ENCODE peak calls at places on chromosomes 4 and X, in six cellular contexts. D is bronchial epithelial cell, Y is HCT116, O is coronary artery, R is foreskin fibroblast, H is astrocyte of the spinal cord. G is an unnamed sample.

GRCh38 chrX:155577682-155578081 is 35.1 kb downstream of the TMLHE start:
- DNase-seq in O (no peak), R (no peak), Y (no peak), H (no peak), D (no peak), G (no peak)

GRCh38 chr4:5863461-5864113 is 29.3 kb downstream of the CRMP1 start:
- DNase-seq in H (peak), R (peak), Y (peak), D (peak), O (no peak), G (peak)

GRCh38 chr4:25813705-25814104 is 49.1 kb downstream of the SEL1L3 start:
- DNase-seq in O (no peak), Y (no peak), H (peak), D (peak), R (peak), G (no peak)

GRCh38 chr4:89661490-89661889 is 175.5 kb downstream of the SNCA start:
- DNase-seq in H (peak), R (peak), O (no peak), D (peak), Y (no peak), G (no peak)

GRCh38 chr4:173171098-173171497 is 2.5 kb downstream of the GALNT7 start:
- DNase-seq in D (peak), R (peak), Y (no peak), O (no peak), H (peak), G (no peak)

GRCh38 chr4:187499961-187500360 is 495.6 kb upstream of the ZFP42 start:
- DNase-seq in H (no peak), Y (no peak), D (peak), O (no peak), R (no peak), G (no peak)

GRCh38 chrX:106247162-106247561 is 79.1 kb downstream of the PWWP3B start:
- DNase-seq in R (peak), H (peak), D (peak), O (no peak), Y (peak), G (no peak)

GRCh38 chrX:134737061-134737460 is 78.8 kb upstream of the PLAC1 start:
- DNase-seq in H (no peak), Y (no peak), D (no peak), R (peak), O (no peak), G (no peak)

GRCh38 chr4:154467886-154468285 is 23.7 kb downstream of the DCHS2 start:
- DNase-seq in R (peak), H (no peak), Y (no peak), D (peak), O (no peak), G (no peak)

GRCh38 chr4:52197351-52197750 is 146.2 kb downstream of the SPATA18 start:
- DNase-seq in H (no peak), O (no peak), R (peak), Y (no peak), D (no peak), G (no peak)

GRCh38 chr4:125639182-125639621 is 324.4 kb downstream of the FAT4 start:
- DNase-seq in H (peak), Y (no peak), D (no peak), R (peak), O (no peak), G (no peak)

GRCh38 chr4:25524616-25525146 is 131.0 kb upstream of the SLC34A2 start:
- DNase-seq in Y (no peak), R (no peak), H (no peak), D (no peak), O (no peak), G (no peak)

GRCh38 chr4:10115657-10116624 is 658 bp downstream of the WDR1 start:
- DNase-seq in O (no peak), H (peak), D (peak), R (peak), Y (peak), G (no peak)

GRCh38 chr4:179595671-179596410 is 2153.6 kb upstream of the AGA start:
- DNase-seq in O (no peak), D (peak), H (peak), R (peak), Y (peak), G (no peak)

GRCh38 chr4:46992338-46992737 is 1.0 kb downstream of the GABRA4 start:
- DNase-seq in O (no peak), D (no peak), H (no peak), Y (no peak), R (no peak), G (no peak)

GRCh38 chr4:10461850-10462400 is 4.7 kb upstream of the ZNF518B start:
- DNase-seq in O (no peak), D (no peak), H (no peak), R (no peak), Y (no peak), G (no peak)

GRCh38 chr4:185811509-185812364 is at the start of gene SORBS2:
- DNase-seq in Y (no peak), R (peak), D (peak), H (peak), O (no peak), G (no peak)

GRCh38 chrX:107675823-107676555 is 47.7 kb downstream of the PRPS1 start:
- DNase-seq in D (no peak), H (peak), R (peak), O (peak), Y (no peak), G (no peak)

GRCh38 chr4:143016171-143016570 is 168.5 kb upstream of the USP38 start:
- DNase-seq in D (peak), Y (no peak), R (no peak), O (no peak), H (no peak), G (no peak)

GRCh38 chr4:189090174-189090814 is 850.4 kb upstream of the FRG1 start:
- DNase-seq in Y (peak), H (no peak), R (peak), O (no peak), D (peak), G (no peak)

GRCh38 chr4:140012688-140013087 is 141.3 kb downstream of the MAML3 start:
- DNase-seq in O (no peak), R (peak), H (peak), Y (peak), D (peak), G (peak)

GRCh38 chrX:84634201-84634782 is 132.0 kb upstream of the HDX start:
- DNase-seq in Y (no peak), H (no peak), O (no peak), R (no peak), D (no peak), G (no peak)

GRCh38 chr4:159764343-159764952 is 661.6 kb downstream of the RAPGEF2 start:
- DNase-seq in Y (peak), O (no peak), R (no peak), D (peak), H (peak), G (peak)

GRCh38 chr4:142278171-142278570 is 567.9 kb downstream of the INPP4B start:
- DNase-seq in H (peak), Y (no peak), O (no peak), R (peak), D (no peak), G (no peak)

DNA sequence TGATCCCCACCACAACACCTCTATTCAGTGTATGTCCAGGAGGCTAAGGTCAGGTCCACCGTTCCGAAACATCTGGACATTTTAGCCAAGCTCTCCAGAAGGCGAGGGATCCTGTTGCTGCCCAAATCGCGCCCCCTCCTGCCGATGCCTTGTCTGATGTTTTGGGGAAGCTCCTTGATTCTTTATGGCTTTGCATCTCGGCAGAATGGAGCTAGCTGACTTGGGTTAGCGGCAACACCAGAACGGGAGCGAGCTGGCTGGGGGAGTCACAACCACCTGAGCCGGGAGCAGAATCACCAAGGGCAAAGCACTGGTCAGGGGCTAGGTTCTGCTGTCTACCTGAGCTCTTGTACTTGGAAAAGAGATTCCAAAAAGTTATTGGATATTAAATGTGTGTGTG is 6.5 kb upstream of the POU3F4 start:
- DNase-seq in H (no peak), D (no peak), O (no peak), R (no peak), Y (no peak), G (no peak)
- TF ChIP-seq CTCF in H (no peak), D (no peak), O (no peak), R (no peak), Y (no peak), G (no peak)

GRCh38 chr4:165359501-165359900 is 19.3 kb upstream of the CPE start:
- DNase-seq in O (no peak), H (no peak), Y (no peak), R (peak), D (peak), G (no peak)
- H3K4me3 ChIP-seq in O (no peak), H (no peak), Y (no peak), R (no peak), D (no peak), G (no peak)

GRCh38 chrX:118183606-118184005 is 67.0 kb upstream of the KLHL13 start:
- DNase-seq in H (no peak), D (no peak), R (no peak), O (no peak), Y (no peak), G (no peak)
- TF ChIP-seq CTCF in H (no peak), D (no peak), R (no peak), O (no peak), Y (peak), G (no peak)

GRCh38 chrX:54481751-54482150 is 14.3 kb downstream of the FGD1 start:
- DNase-seq in O (no peak), Y (no peak), H (no peak), R (no peak), D (no peak), G (no peak)

GRCh38 chrX:54484666-54485065 is 11.4 kb downstream of the FGD1 start:
- DNase-seq in H (no peak), R (peak), Y (no peak), O (no peak), D (no peak), G (no peak)

GRCh38 chrX:54479471-54480122 is 16.4 kb downstream of the FGD1 start:
- DNase-seq in R (peak), Y (no peak), D (no peak), H (no peak), O (no peak), G (no peak)

GRCh38 chrX:54483946-54484345 is 12.1 kb downstream of the FGD1 start:
- DNase-seq in O (no peak), R (peak), Y (no peak), H (no peak), D (no peak), G (no peak)

DNA sequence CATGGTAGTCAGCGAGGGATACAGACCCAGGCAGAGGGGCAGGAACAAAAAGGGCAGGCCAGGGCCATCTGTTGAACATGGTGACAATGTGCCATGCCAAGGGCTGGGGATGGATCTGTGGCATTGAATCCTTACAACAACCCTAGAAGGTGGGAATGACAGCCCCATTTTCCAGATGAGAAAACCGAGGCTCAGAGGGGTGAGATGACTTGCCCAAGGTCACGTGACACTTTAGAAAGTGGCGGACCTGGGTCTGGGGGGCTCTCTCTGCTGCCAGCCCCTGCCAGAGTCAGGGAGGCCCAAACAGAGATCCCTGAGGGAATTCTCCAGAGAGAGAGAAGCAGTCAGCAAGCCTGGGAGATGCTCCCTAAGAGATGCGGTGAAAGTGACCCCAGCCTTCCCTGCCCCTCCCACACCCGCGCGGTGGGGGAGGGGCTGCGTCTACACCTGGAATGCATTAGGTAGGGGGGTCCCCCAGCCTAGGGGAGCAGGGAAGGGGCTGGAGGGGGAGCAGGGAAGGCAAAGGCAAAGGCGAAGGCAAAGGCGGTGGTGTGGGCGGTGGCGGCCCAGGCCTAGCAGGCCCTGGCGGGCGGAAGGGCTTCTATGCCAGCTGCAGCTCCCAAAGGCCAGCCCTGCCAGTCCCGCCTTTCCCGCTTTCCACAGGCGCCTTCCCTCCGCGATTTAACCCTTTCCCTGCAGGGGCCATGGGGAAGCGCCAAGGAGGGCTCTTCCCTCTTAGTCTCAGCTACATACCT is 13.0 kb downstream of the FGD1 start:
- DNase-seq in D (no peak), R (peak), O (no peak), H (no peak), Y (no peak), G (no peak)
- H3K4me3 ChIP-seq in D (no peak), R (no peak), O (peak), H (no peak), Y (no peak), G (no peak)

GRCh38 chr4:117702353-117702752 is 331.9 kb upstream of the NDST3 start:
- DNase-seq in H (no peak), Y (no peak), D (no peak), O (no peak), R (no peak), G (no peak)

GRCh38 chr4:117699595-117699994 is 334.7 kb upstream of the NDST3 start:
- DNase-seq in O (no peak), Y (no peak), R (no peak), H (no peak), D (no peak), G (no peak)

DNA sequence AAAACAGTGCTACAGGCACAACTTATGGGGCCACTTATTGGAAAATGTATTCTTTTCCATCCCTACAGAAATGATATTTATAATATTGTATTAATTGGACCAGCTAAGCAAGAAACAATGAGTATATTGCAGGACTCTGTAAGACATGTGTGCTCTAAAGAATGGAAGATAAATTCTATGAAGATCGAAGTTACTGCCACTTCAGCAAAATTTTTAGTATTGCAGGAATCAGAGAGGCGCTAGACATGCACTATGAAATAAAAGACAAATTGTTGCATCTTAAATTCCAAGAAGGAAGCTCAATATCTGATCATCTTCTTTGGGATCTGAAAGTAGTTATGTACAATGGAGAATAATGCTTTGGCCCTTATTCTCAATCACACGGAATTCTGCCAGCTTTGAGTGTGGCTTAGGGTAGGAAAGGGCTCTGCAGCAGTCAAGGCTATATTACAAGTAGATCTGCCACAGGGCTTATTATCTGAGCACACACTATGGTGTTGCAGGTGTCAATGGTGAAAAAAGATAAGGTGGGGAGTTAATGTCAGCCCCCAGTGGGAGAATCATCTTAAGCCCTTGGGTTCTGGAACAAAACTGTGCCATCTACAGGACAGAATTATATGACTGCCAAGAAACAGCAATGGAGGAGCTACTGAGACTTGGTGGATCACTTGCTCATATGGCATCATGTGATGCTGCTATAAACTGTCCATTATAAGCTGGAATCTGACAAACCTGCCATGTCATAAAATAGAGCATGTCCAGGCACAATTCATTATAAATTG is 334.0 kb upstream of the NDST3 start:
- DNase-seq in Y (peak), D (peak), O (no peak), H (no peak), R (no peak), G (no peak)
- TF ChIP-seq CTCF in Y (peak), D (no peak), O (no peak), H (no peak), R (no peak), G (no peak)

GRCh38 chrX:104253567-104254441 is 929 bp downstream of the ESX1 start:
- DNase-seq in R (no peak), Y (no peak), O (no peak), D (no peak), H (no peak), G (no peak)
- H3K4me3 ChIP-seq in R (no peak), Y (no peak), O (peak), D (no peak), H (peak), G (no peak)

GRCh38 chrX:13094374-13094773 is 50.0 kb upstream of the FAM9C start:
- DNase-seq in Y (no peak), R (no peak), D (no peak), H (no peak), O (no peak), G (no peak)

GRCh38 chrX:13090261-13091110 is 46.1 kb upstream of the FAM9C start:
- DNase-seq in H (no peak), O (no peak), Y (no peak), R (peak), D (no peak), G (no peak)

GRCh38 chrX:13093489-13094140 is 49.2 kb upstream of the FAM9C start:
- DNase-seq in R (no peak), H (no peak), D (no peak), O (no peak), Y (no peak), G (no peak)

GRCh38 chrX:13091111-13091765 is 46.8 kb upstream of the FAM9C start:
- DNase-seq in Y (no peak), H (no peak), O (no peak), R (no peak), D (no peak), G (no peak)

GRCh38 chrX:13092455-13092941 is 48.1 kb upstream of the FAM9C start:
- DNase-seq in H (no peak), O (no peak), R (no peak), Y (no peak), D (no peak), G (no peak)
- TF ChIP-seq CTCF in H (no peak), O (no peak), R (no peak), Y (no peak), D (no peak), G (no peak)

GRCh38 chr4:108008721-108009120 is 19.0 kb downstream of the HADH start:
- DNase-seq in H (no peak), R (peak), D (peak), Y (no peak), O (no peak), G (no peak)

GRCh38 chr4:108010167-108010566 is 20.5 kb downstream of the HADH start:
- DNase-seq in R (peak), Y (no peak), H (peak), O (no peak), D (peak), G (peak)

GRCh38 chr4:108004646-108005045 is 15.0 kb downstream of the HADH start:
- DNase-seq in H (no peak), Y (no peak), D (no peak), R (no peak), O (no peak), G (no peak)

GRCh38 chr4:108006361-108006760 is 16.7 kb downstream of the HADH start:
- DNase-seq in O (no peak), Y (no peak), R (no peak), H (no peak), D (no peak), G (no peak)

DNA sequence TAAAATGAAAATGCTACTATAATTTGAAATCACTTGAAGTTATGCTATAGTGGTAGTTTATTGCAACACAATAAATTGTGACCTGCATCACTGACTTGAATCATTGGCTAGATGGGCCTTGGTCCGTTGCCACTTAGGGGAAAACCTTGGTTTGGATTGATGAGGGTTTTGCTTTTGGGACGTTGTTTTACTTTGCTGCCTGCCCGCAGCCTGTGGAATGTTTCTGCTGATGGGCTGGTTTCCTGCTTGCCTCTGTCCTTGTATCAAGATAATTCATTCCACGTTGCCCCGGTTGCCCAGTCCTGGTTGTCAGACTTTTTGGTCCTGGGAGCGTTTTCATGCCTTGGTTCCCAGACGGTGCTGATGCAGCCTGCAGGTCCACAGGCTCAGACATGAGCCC is 18.3 kb downstream of the HADH start:
- DNase-seq in D (no peak), Y (no peak), H (no peak), O (no peak), R (no peak), G (no peak)
- H3K4me3 ChIP-seq in D (no peak), Y (no peak), H (no peak), O (no peak), R (no peak), G (no peak)

GRCh38 chr4:177367336-177367735 is 57.7 kb downstream of the NEIL3 start:
- DNase-seq in R (peak), H (no peak), O (no peak), D (peak), Y (no peak), G (peak)
- TF ChIP-seq CTCF in R (peak), H (peak), O (no peak), D (peak), Y (peak), G (peak)

DNA sequence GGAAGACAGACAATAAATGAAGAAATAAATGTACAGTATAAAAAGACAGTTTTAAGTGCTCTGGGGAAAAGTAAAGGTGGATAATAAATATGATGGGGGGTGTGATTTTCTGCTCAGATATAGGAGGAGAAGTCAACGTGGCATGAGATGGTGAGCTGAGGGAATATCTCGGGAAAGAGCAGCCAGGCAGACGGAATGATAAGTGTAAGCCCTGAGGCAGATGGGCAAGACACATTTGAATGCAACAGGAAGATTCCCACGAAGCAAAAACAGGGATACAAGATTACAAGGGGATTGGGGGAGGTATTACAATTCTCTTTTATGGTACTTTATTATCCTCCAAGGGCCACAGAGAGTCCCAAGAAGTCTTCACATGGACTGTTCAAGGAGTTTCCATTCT is 11.1 kb downstream of the ANXA3 start:
- DNase-seq in H (no peak), R (no peak), O (no peak), D (no peak), Y (no peak), G (no peak)
- H3K4me3 ChIP-seq in H (no peak), R (no peak), O (no peak), D (no peak), Y (no peak), G (no peak)

G was measured in HFF-Myc.